ENCODE peak calls at places on chromosomes 12 and 14, in six cellular contexts. Y, R, O, B, M and P are unnamed samples.

GRCh38 chr14:36515105-36515593 is 4.9 kb downstream of the NKX2-1 start:
- DNase-seq in Y (no peak), R (no peak), O (peak; percentile 68), B (no peak), M (no peak), P (no peak)

GRCh38 chr12:46332260-46332659 is 40.3 kb downstream of the SLC38A2 start:
- DNase-seq in Y (no peak), R (no peak), O (no peak), B (peak; percentile 77), M (peak; percentile 10), P (peak; percentile 76)

GRCh38 chr12:38289396-38289795 is 27.2 kb upstream of the ALG10B start:
- DNase-seq in Y (no peak), R (no peak), O (no peak), B (no peak), M (peak; percentile 89), P (no peak)

GRCh38 chr14:38150075-38150474 is 57.6 kb upstream of the SSTR1 start:
- DNase-seq in Y (no peak), R (no peak), O (no peak), B (peak; percentile 2), M (no peak), P (no peak)

GRCh38 chr12:78315018-78315417 is 484.3 kb downstream of the NAV3 start:
- DNase-seq in Y (no peak), R (no peak), O (no peak), B (no peak), M (no peak), P (no peak)

GRCh38 chr14:74649167-74649566 is 37.1 kb upstream of the LTBP2 start:
- DNase-seq in Y (no peak), R (no peak), O (peak; percentile 55), B (no peak), M (peak; percentile 88), P (no peak)

GRCh38 chr12:55073043-55074022 is 52.9 kb upstream of the OR9K2 start:
- DNase-seq in Y (peak; percentile 70), R (no peak), O (peak; percentile 74), B (peak; percentile 70), M (peak; percentile 87), P (peak; percentile 62)

GRCh38 chr12:94704452-94704871 is 54.1 kb upstream of the TMCC3 start:
- DNase-seq in Y (no peak), R (no peak), O (no peak), B (peak; percentile 90), M (no peak), P (peak; percentile 95)

GRCh38 chr12:96501139-96501741 is 11.9 kb downstream of the CFAP54 start:
- DNase-seq in Y (no peak), R (no peak), O (peak; percentile 45), B (peak; percentile 61), M (peak; percentile 28), P (peak; percentile 48)

GRCh38 chr14:22887990-22888378 is 5.0 kb downstream of the REM2 start:
- DNase-seq in Y (no peak), R (no peak), O (no peak), B (no peak), M (no peak), P (no peak)

GRCh38 chr12:29698756-29699155 is 85.0 kb downstream of the TMTC1 start:
- DNase-seq in Y (no peak), R (no peak), O (no peak), B (no peak), M (no peak), P (no peak)

GRCh38 chr14:101352567-101352966 is 208.7 kb upstream of the DIO3 start:
- DNase-seq in Y (no peak), R (no peak), O (no peak), B (no peak), M (no peak), P (no peak)

GRCh38 chr14:99781091-99781490 is 12.1 kb upstream of the EML1 start:
- DNase-seq in Y (no peak), R (no peak), O (no peak), B (no peak), M (no peak), P (no peak)

GRCh38 chr12:22626429-22626828 is 1.5 kb downstream of the ETNK1 start:
- DNase-seq in Y (no peak), R (no peak), O (no peak), B (peak; percentile 46), M (peak; percentile 36), P (peak; percentile 30)

GRCh38 chr12:124698211-124698997 is 131.0 kb upstream of the NCOR2 start:
- DNase-seq in Y (no peak), R (no peak), O (no peak), B (peak; percentile 19), M (no peak), P (peak; percentile 72)

GRCh38 chr14:25108959-25109358 is 59.0 kb upstream of the STXBP6 start:
- DNase-seq in Y (no peak), R (no peak), O (no peak), B (no peak), M (peak; percentile 57), P (no peak)

GRCh38 chr12:131428086-131428685 is 282.7 kb upstream of the SFSWAP start:
- DNase-seq in Y (no peak), R (no peak), O (peak; percentile 30), B (no peak), M (no peak), P (no peak)

GRCh38 chr14:24093901-24094838 is at the start of gene PCK2:
- DNase-seq in Y (peak; percentile 81), R (peak; percentile 93), O (peak; percentile 99), B (peak; percentile 88), M (peak; percentile 69), P (peak; percentile 90)

DNA sequence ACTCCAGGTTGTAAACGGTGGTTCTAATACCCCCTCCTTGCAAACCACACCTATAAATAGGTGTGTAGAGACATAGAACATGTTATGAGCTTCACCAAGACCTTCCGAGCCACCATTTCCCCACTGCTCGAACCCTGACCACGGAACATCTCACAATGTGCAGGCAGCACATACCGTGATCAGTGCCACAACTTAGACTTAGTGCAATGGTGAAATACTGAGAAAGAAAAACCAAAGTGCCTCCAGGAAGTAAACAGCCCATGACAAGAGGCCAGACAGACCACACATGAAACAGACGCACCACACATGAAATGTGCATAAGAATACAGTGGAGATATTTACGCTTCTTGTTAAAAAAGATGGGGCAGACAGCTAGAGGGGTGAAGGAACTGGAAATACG is 166.9 kb upstream of the CCND2 start:
- DNase-seq in Y (no peak), R (no peak), O (no peak), B (no peak), M (no peak), P (no peak)
- H3K27ac ChIP-seq in Y (no peak overlapping the region), R (no peak overlapping the region), O (no peak overlapping the region), B (no peak overlapping the region), M (no peak overlapping the region), P (no peak overlapping the region)

DNA sequence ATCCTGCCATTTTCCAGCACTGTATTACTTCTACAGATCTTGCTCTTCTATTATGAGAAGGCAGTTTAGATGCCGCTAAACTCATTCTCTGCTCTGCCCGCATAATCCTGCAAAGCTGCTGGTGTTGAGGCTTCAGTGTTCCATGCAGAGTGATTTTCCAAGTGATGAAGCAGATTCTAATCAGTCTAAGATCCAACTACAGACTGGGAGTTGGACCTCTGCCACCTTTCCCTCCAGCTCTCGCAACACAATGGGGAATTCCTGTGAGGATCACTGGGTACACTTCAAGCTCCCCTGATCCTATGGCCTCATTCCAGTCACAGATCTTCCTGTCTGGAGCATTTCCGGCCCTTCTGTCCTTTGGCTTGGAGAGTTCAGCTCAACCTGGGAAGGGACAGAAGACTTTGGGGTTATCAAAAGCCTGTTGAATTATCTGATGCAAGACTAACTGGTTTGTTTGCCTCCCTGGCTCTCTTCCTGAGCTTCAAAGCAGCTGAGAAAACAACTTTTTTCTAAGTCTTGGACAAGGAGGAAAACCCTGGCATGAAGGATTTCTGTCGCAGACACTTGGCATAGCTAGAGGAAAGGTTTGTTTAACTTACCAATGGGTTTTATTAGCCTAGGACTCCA is 333.9 kb downstream of the ZFP36L1 start:
- DNase-seq in Y (no peak), R (no peak), O (peak; percentile 48), B (peak; percentile 87), M (peak; percentile 87), P (peak; percentile 90)
- H3K14ac ChIP-seq in Y (no peak overlapping the region), R (no peak overlapping the region), O (no peak overlapping the region), B (peak overlapping the region; percentile 75), M (peak overlapping the region; percentile 17), P (no peak overlapping the region)

DNA sequence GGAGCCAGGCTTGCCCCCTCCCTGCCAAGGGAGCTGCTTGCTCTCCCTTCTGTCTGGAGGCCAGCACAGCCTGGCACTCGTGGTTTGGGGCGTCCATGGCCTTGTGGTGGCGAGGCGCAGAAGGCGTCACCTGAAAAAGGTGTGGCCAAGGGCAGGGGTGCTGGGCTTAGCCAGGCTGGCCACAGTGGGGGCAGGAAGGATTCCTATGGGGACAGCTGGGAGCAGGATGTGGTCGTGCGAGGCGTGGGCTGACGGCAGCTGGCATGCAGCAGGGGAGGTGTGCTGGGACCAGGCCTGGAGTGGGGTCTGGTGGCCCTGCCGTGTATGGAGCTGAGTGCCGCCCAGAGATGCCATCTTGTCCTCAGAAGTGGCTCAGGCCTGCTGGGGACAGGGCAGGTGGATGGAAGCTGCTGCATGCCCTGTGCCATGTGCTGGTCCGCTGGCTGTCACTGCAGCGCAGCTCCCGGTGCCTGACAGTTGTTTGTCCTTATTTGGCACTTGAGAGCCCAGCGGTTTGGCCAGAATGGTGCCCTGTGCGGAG is 30.0 kb downstream of the SH2B3 start:
- DNase-seq in Y (no peak), R (no peak), O (no peak), B (no peak), M (no peak), P (no peak)
- H3K27ac ChIP-seq in Y (no peak overlapping the region), R (peak overlapping the region; percentile 34), O (no peak overlapping the region), B (peak overlapping the region; percentile 36), M (no peak overlapping the region), P (peak overlapping the region; percentile 43)

GRCh38 chr14:54749727-54750126 is 152.9 kb downstream of the GCH1 start:
- DNase-seq in Y (no peak), R (no peak), O (no peak), B (no peak), M (no peak), P (no peak)
- H3K14ac ChIP-seq in Y (no peak overlapping the region), R (no peak overlapping the region), O (no peak overlapping the region), B (no peak overlapping the region), M (no peak overlapping the region), P (no peak overlapping the region)

GRCh38 chr14:103100281-103101121 is 6.0 kb downstream of the EXOC3L4 start:
- DNase-seq in Y (no peak), R (no peak), O (no peak), B (no peak), M (peak; percentile 97), P (no peak)
- H3K27ac ChIP-seq in Y (no peak overlapping the region), R (no peak overlapping the region), O (no peak overlapping the region), B (no peak overlapping the region), M (peak overlapping the region; percentile 32), P (no peak overlapping the region)

DNA sequence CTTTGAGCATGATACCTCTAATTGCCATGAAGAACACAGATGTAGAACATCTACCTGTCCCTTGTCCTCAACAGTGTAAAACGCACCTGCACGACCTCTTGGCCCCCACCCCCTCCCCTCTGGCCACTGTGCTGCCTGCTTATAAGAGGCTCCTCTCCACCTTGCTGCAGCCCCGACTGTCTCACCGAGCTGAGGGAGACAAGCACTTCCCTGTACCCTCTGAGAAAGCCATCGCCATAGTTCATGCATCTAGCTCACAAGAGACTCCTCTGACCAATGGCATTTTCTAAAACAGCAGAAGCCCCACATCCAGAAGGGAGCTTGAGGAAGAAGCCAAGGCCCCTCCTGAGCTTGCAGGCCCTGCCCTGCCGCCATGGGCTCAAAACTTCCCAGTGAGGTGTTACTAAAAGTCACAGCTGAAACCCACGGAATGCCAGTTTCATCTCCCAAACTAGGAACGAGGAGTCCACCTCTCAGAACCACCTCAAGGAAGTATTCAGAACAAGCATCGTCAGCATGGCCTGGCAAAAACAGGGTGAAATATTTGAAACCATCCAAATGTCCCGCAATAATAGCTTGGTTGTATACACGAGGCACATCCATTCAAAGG is 21.5 kb upstream of the ANO2 start:
- DNase-seq in Y (no peak), R (no peak), O (no peak), B (no peak), M (no peak), P (no peak)
- H3K14ac ChIP-seq in Y (no peak overlapping the region), R (no peak overlapping the region), O (no peak overlapping the region), B (no peak overlapping the region), M (no peak overlapping the region), P (no peak overlapping the region)